ENCODE peak calls at places on chromosomes 16 and 17, in six cellular contexts. E, Z, U, I, D and B are unnamed samples.

GRCh38 chr16:11681977-11682654 is 13.9 kb downstream of the SNN start:
- DNase-seq in U (no peak), E (no peak), I (no peak), Z (no peak), D (peak; percentile 52), B (no peak)

GRCh38 chr17:57195790-57196460 is 60.4 kb upstream of the MSI2 start:
- DNase-seq in Z (no peak), D (no peak), E (no peak), U (no peak), I (no peak), B (peak; percentile 19)

GRCh38 chr17:77164483-77165030 is 23.8 kb downstream of the SEC14L1 start:
- DNase-seq in Z (no peak), U (no peak), I (no peak), E (no peak), D (no peak), B (no peak)

GRCh38 chr17:43315858-43316521 is 82.2 kb upstream of the RNU2-1 start:
- DNase-seq in D (no peak), Z (no peak), U (no peak), E (no peak), I (no peak), B (no peak)

GRCh38 chr17:56918916-56919315 is 5.1 kb upstream of the TRIM25 start:
- DNase-seq in I (no peak), D (no peak), U (peak; percentile 86), Z (no peak), E (no peak), B (no peak)

GRCh38 chr16:46947900-46948547 is 25.4 kb downstream of the DNAJA2 start:
- DNase-seq in E (peak; percentile 49), U (peak; percentile 63), D (no peak), I (no peak), Z (peak; percentile 9), B (peak; percentile 55)

GRCh38 chr17:62876063-62876462 is 67.9 kb upstream of the MARCHF10 start:
- DNase-seq in U (peak; percentile 51), E (no peak), D (no peak), I (no peak), Z (no peak), B (no peak)

GRCh38 chr17:64785050-64785449 is 122.9 kb upstream of the SMURF2 start:
- DNase-seq in E (no peak), U (no peak), Z (no peak), I (no peak), D (no peak), B (no peak)

GRCh38 chr16:50381679-50382440 is 13.1 kb upstream of the BRD7 start:
- DNase-seq in I (no peak), U (no peak), D (peak; percentile 19), E (no peak), Z (no peak), B (no peak)

GRCh38 chr17:28046034-28046825 is 3.8 kb downstream of the NLK start:
- DNase-seq in Z (no peak), D (no peak), I (no peak), E (no peak), U (no peak), B (no peak)

GRCh38 chr16:49543315-49543946 is 169.8 kb downstream of the C16orf78 start:
- DNase-seq in E (no peak), Z (no peak), D (no peak), U (no peak), I (no peak), B (no peak)

GRCh38 chr17:63443053-63443452 is 3.1 kb downstream of the CYB561 start:
- DNase-seq in I (no peak), D (no peak), U (no peak), Z (no peak), E (no peak), B (no peak)

GRCh38 chr17:62782730-62783260 is 25.3 kb downstream of the MARCHF10 start:
- DNase-seq in D (no peak), E (no peak), Z (no peak), I (no peak), U (no peak), B (no peak)

GRCh38 chr17:60391419-60392041 is 403 bp downstream of the USP32 start:
- DNase-seq in E (no peak), D (no peak), U (no peak), I (no peak), Z (no peak), B (no peak)

GRCh38 chr17:79026345-79027273 is 2.6 kb downstream of the C1QTNF1 start:
- DNase-seq in I (peak; percentile 47), E (no peak), Z (no peak), D (no peak), U (peak; percentile 88), B (no peak)

GRCh38 chr16:2981177-2981898 is 1.1 kb upstream of the PKMYT1 start:
- DNase-seq in U (peak; percentile 23), I (no peak), Z (no peak), E (peak; percentile 58), D (no peak), B (no peak)

GRCh38 chr17:62778990-62779681 is 29.0 kb downstream of the MARCHF10 start:
- DNase-seq in U (peak; percentile 78), E (peak; percentile 31), D (peak; percentile 46), Z (peak; percentile 94), I (no peak), B (no peak)

GRCh38 chr17:62704381-62704971 is 77.0 kb downstream of the MRC2 start:
- DNase-seq in E (peak; percentile 44), Z (no peak), U (no peak), D (peak; percentile 49), I (peak; percentile 38), B (no peak)

GRCh38 chr16:14613991-14614390 is 16.1 kb downstream of the PARN start:
- DNase-seq in E (no peak), Z (no peak), I (no peak), U (no peak), D (no peak), B (no peak)

GRCh38 chr16:11449716-11450115 is 104.5 kb downstream of the RMI2 start:
- DNase-seq in D (no peak), E (no peak), I (no peak), U (no peak), Z (no peak), B (no peak)

GRCh38 chr16:80327740-80328139 is 213.1 kb upstream of the DYNLRB2 start:
- DNase-seq in E (no peak), U (no peak), I (no peak), Z (no peak), D (no peak), B (no peak)

GRCh38 chr16:56617212-56618085 is 8.1 kb upstream of the MT1E start:
- DNase-seq in D (peak; percentile 92), Z (no peak), E (no peak), I (peak; percentile 74), U (peak; percentile 78), B (no peak)

GRCh38 chr16:50844840-50845239 is 103.0 kb downstream of the CYLD start:
- DNase-seq in I (no peak), Z (peak; percentile 15), E (no peak), D (no peak), U (no peak), B (no peak)

GRCh38 chr17:63641678-63642077 is 19.5 kb downstream of the MAP3K3 start:
- DNase-seq in E (no peak), Z (no peak), U (no peak), I (no peak), D (peak; percentile 13), B (no peak)

GRCh38 chr17:78322858-78323455 is 36.9 kb downstream of the SOCS3 start:
- DNase-seq in I (no peak), E (no peak), D (peak; percentile 27), U (peak; percentile 89), Z (no peak), B (no peak)

GRCh38 chr17:7146115-7146514 is 31.5 kb upstream of the ASGR2 start:
- DNase-seq in Z (no peak), E (no peak), D (no peak), U (no peak), I (no peak), B (no peak)

GRCh38 chr17:10748475-10749110 is 18.8 kb upstream of the TMEM220 start:
- DNase-seq in Z (no peak), E (no peak), D (no peak), I (no peak), U (no peak), B (no peak)

GRCh38 chr16:56999409-57000270 is 10.3 kb downstream of the NLRC5 start:
- DNase-seq in D (no peak), E (no peak), Z (no peak), U (no peak), I (no peak), B (no peak)

GRCh38 chr16:878071-878784 is 77.7 kb upstream of the GNG13 start:
- DNase-seq in E (peak; percentile 54), I (peak; percentile 14), U (no peak), D (no peak), Z (no peak), B (no peak)
- TF ChIP-seq CTCF in E (peak; percentile 48), I (no peak), U (no peak), D (no peak), Z (no peak), B (no peak)

GRCh38 chr16:86224126-86224525 is 286.2 kb upstream of the FOXF1 start:
- DNase-seq in Z (no peak), I (no peak), U (no peak), D (no peak), E (no peak), B (no peak)
- TF ChIP-seq CTCF in Z (peak; percentile 1), I (no peak), U (peak; percentile 2), D (no peak), E (no peak), B (no peak)

GRCh38 chr17:74814453-74814852 is 38.3 kb upstream of the NAT9 start:
- DNase-seq in U (no peak), Z (no peak), E (no peak), D (no peak), I (no peak), B (no peak)

GRCh38 chr17:74816883-74817620 is 40.9 kb upstream of the NAT9 start:
- DNase-seq in D (no peak), Z (no peak), I (no peak), U (no peak), E (no peak), B (no peak)

GRCh38 chr17:74813793-74814192 is 37.6 kb upstream of the NAT9 start:
- DNase-seq in I (no peak), U (no peak), Z (no peak), D (no peak), E (no peak), B (no peak)

GRCh38 chr17:74815067-74815466 is 38.9 kb upstream of the NAT9 start:
- DNase-seq in Z (no peak), U (no peak), D (no peak), E (no peak), I (no peak), B (no peak)

DNA sequence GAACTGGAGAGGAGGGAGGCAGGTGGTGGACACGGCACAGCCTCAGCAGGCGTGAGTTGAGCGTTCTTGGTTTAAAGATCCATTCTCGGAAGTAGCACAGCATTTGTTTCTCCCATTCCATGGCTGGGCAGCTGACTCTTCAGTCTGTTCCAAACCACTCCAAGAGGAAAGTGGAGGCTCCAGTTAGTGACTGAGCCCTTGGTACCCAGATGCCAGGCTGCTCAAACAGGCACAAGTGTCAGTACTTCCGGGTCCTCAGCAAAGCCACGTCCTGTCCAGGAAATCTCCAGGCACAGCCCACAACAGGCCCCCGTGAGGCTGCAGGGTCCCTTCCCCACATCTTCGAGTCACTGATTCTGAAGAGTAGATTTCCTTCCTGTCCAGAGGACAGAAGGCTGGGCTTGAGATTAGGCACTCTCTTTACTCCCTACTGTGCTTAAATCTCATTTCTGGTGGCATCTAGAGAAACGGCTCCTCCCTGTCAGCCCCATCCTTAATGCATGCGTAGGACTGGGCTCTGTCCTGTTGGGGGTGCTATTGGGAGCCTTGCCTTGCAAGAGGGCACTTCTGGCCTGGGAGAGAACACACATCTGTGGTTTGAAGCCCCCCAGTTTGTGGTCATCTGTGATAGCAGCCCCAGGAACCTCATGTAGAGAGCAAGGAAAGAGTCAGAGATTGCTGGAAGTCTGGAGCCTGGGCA is 39.7 kb upstream of the NAT9 start:
- DNase-seq in D (no peak), I (no peak), E (peak; percentile 46), U (no peak), Z (no peak), B (no peak)
- TF ChIP-seq CTCF in D (no peak), I (no peak), E (peak; percentile 47), U (no peak), Z (peak; percentile 32), B (peak; percentile 29)

GRCh38 chr16:54928421-54929089 is 2.1 kb upstream of the IRX5 start:
- DNase-seq in D (peak; percentile 47), I (peak; percentile 79), E (peak; percentile 70), U (no peak), Z (no peak), B (no peak)
- TF ChIP-seq CTCF in D (no peak), I (peak; percentile 34), E (peak; percentile 16), U (no peak), Z (no peak), B (no peak)